ENCODE peak calls at places on chromosomes 4 and X, in nine cellular contexts. D, P, W, O, J, K, S, Y and N are unnamed samples.

GRCh38 chrX:133258481-133258880 is 40.3 kb upstream of the TFDP3 start:
- DNase-seq in J (no peak), Y (no peak), O (no peak), P (no peak), K (no peak), D (no peak), S (no peak), W (no peak), N (no peak)

GRCh38 chrX:24870143-24870542 is 145.6 kb downstream of the ARX start:
- DNase-seq in O (no peak), S (peak; percentile 68), J (no peak), P (no peak), Y (no peak), K (no peak), W (no peak), D (peak; percentile 0), N (no peak)

GRCh38 chr4:136867465-136867864 is 664.8 kb downstream of the PCDH18 start:
- DNase-seq in S (no peak), J (no peak), D (no peak), P (no peak), O (no peak), K (no peak), W (no peak), Y (no peak), N (no peak)

GRCh38 chr4:60805500-60806313 is 394.4 kb upstream of the ADGRL3 start:
- DNase-seq in O (peak; percentile 44), S (peak; percentile 18), W (no peak), D (no peak), P (no peak), K (no peak), Y (no peak), J (no peak), N (peak; percentile 2)

GRCh38 chrX:77622233-77622632 is 163.8 kb downstream of the ATRX start:
- DNase-seq in O (no peak), S (no peak), K (no peak), W (no peak), Y (no peak), P (no peak), J (no peak), D (no peak), N (no peak)

GRCh38 chrX:103276581-103277002 is at the start of gene TCEAL5:
- DNase-seq in P (no peak), J (peak; percentile 15), Y (no peak), O (no peak), D (no peak), S (no peak), K (no peak), W (peak; percentile 17), N (no peak)

GRCh38 chrX:2703991-2704369 is 12.9 kb downstream of the CD99 start:
- DNase-seq in K (peak; percentile 77), P (no peak), S (no peak), Y (peak; percentile 55), O (no peak), W (no peak), D (no peak), J (no peak), N (no peak)

GRCh38 chr4:10099521-10100325 is 16.9 kb downstream of the WDR1 start:
- DNase-seq in S (no peak), D (no peak), P (no peak), W (no peak), K (no peak), O (no peak), J (no peak), Y (no peak), N (no peak)

GRCh38 chrX:110222497-110223257 is 95.2 kb downstream of the AMMECR1 start:
- DNase-seq in K (no peak), P (no peak), Y (no peak), O (no peak), D (no peak), J (no peak), W (no peak), S (no peak), N (no peak)

GRCh38 chr4:98929341-98930267 is 671 bp upstream of the EIF4E start:
- DNase-seq in P (peak; percentile 72), S (peak; percentile 91), K (peak; percentile 91), O (peak; percentile 81), Y (peak; percentile 75), J (peak; percentile 45), D (peak; percentile 35), W (peak; percentile 66), N (peak; percentile 88)

GRCh38 chr4:81684357-81684756 is 212.7 kb upstream of the RASGEF1B start:
- DNase-seq in Y (no peak), O (no peak), D (no peak), K (no peak), W (no peak), P (no peak), J (no peak), S (no peak), N (peak; percentile 13)

GRCh38 chr4:90445380-90445779 is 318.2 kb downstream of the CCSER1 start:
- DNase-seq in K (peak; percentile 30), O (no peak), W (no peak), J (no peak), S (no peak), P (no peak), D (no peak), Y (no peak), N (no peak)

GRCh38 chr4:56870927-56871326 is 36.8 kb upstream of the REST start:
- DNase-seq in P (no peak), K (no peak), S (no peak), Y (no peak), D (no peak), J (no peak), W (no peak), O (no peak), N (no peak)

GRCh38 chrX:7891928-7892327 is 35.3 kb downstream of the PNPLA4 start:
- DNase-seq in J (no peak), K (no peak), P (no peak), S (no peak), W (no peak), Y (no peak), D (no peak), O (no peak), N (peak; percentile 50)

GRCh38 chr4:41369680-41370079 is 113.0 kb downstream of the UCHL1 start:
- DNase-seq in O (no peak), K (peak; percentile 73), J (no peak), W (peak; percentile 48), P (no peak), S (no peak), Y (no peak), D (no peak), N (no peak)

GRCh38 chrX:10126834-10127233 is 29.9 kb upstream of the CLCN4 start:
- DNase-seq in O (no peak), D (no peak), P (no peak), S (no peak), Y (no peak), W (no peak), J (no peak), K (no peak), N (no peak)
- TF ChIP-seq POLR2A in O (no peak), D (no peak), P (no peak), S (no peak), Y (no peak), W (no peak), J (no peak), K (no peak), N (no peak)

GRCh38 chrX:129932137-129932791 is 26.3 kb downstream of the UTP14A start:
- DNase-seq in W (peak; percentile 91), O (peak; percentile 91), P (peak; percentile 87), J (peak; percentile 86), D (peak; percentile 79), S (peak; percentile 94), Y (peak; percentile 92), K (peak; percentile 72), N (peak; percentile 83)
- TF ChIP-seq POLR2A in W (no peak), O (no peak), P (no peak), J (peak; percentile 25), D (peak; percentile 42), S (peak; percentile 58), Y (no peak), K (no peak), N (no peak)

GRCh38 chr4:109729155-109729562 is 711 bp downstream of the PLA2G12A start:
- DNase-seq in O (peak; percentile 43), P (no peak), K (peak; percentile 43), W (peak; percentile 44), J (no peak), Y (no peak), D (no peak), S (peak; percentile 2), N (peak; percentile 66)

GRCh38 chr4:109730294-109731051 is 603 bp upstream of the PLA2G12A start:
- DNase-seq in S (peak; percentile 56), P (peak; percentile 43), D (peak; percentile 34), Y (peak; percentile 68), O (no peak), K (peak; percentile 75), W (peak; percentile 73), J (peak; percentile 46), N (peak; percentile 44)

GRCh38 chr4:109733728-109734127 is 3.9 kb upstream of the PLA2G12A start:
- DNase-seq in D (no peak), P (no peak), K (no peak), S (no peak), J (no peak), Y (no peak), W (peak; percentile 30), O (no peak), N (no peak)

GRCh38 chr4:109728385-109728784 is 1.5 kb downstream of the PLA2G12A start:
- DNase-seq in P (no peak), O (no peak), S (no peak), Y (no peak), J (no peak), K (no peak), W (no peak), D (no peak), N (peak; percentile 45)

DNA sequence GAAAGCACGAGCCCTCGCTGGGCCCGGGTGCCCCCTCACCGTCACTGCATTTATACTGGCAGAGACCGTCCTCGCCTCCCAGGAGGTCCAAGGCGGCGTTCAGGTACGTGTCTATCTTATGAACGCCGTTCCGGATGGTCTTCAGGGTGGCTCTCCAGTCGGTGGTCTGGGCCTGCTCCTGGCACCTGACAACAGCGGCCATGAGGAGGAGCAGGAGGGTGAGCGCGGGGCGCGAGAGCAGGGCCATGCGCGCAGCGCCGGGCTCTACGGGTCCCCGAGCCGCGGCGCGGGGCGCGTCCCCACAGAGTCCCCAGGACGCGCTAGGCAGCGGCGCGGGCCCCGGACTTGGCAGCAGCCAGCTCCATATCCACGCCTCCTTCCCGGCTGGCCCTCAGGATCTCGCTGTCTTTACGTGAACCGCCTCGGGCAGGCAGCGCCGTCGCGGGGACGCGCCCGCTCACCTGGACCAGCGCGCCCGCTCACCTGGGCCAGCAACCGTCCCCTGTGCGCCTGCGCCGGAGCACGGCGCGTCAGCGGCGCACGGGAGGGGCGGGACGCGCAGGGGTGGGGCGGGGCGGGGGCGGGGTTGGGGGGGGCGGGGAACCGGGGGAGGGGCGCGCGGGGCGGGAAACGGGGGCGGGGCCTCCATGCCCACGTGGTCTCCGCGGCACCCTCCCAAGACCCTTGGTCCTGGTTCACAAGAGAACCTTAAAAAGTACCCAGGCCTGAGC is at the start of gene PLA2G12A:
- DNase-seq in S (peak; percentile 56), O (peak; percentile 70), J (peak; percentile 63), Y (peak; percentile 89), P (peak; percentile 71), K (peak; percentile 65), W (peak; percentile 97), D (peak; percentile 54), N (peak; percentile 83)
- TF ChIP-seq POLR2A in S (peak; percentile 81), O (peak; percentile 40), J (peak; percentile 52), Y (peak; percentile 78), P (no peak), K (no peak), W (peak; percentile 87), D (peak; percentile 75), N (peak; percentile 45)

DNA sequence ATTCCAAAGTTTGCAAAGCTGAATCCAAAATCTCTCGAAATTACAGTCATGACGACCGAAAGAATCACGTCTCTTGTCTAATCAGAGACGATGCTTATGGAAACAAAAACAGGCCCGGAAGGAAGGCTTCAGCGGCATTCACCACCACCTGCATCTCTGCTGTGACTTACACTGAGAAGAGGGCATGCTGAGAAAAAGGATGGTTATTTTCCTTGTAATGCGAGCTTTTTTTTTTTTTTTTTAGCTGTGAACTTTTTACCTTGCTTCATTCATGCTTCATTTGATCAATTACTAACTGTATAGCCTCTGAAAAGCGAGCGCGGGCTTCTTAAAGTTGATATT is 209.2 kb downstream of the SOWAHB start:
- DNase-seq in J (no peak), K (no peak), D (no peak), Y (no peak), P (no peak), O (no peak), W (peak; percentile 8), S (no peak), N (no peak)
- TF ChIP-seq POLR2A in J (no peak), K (no peak), D (no peak), Y (peak; percentile 39), P (no peak), O (no peak), W (no peak), S (no peak), N (no peak)